ENCODE peak calls at places on chromosomes 3 and 15, in five cellular contexts. D is K562, Y is H1, V is HepG2, S is GM12878. K is an unnamed sample.

GRCh38 chr15:25790003-25790660 is 73.0 kb downstream of the ATP10A start:
- DNase-seq in V (no peak), Y (no peak), D (no peak), S (no peak), K (no peak)

GRCh38 chr3:157807286-157807685 is 298.9 kb downstream of the SHOX2 start:
- DNase-seq in Y (no peak), V (no peak), S (no peak), D (no peak), K (no peak)

GRCh38 chr3:64814360-64814759 is 126.6 kb upstream of the ADAMTS9 start:
- DNase-seq in Y (no peak), S (no peak), D (no peak), V (no peak), K (no peak)

GRCh38 chr15:40928351-40928974 is 677 bp upstream of the DLL4 start:
- DNase-seq in Y (no peak), D (peak), V (no peak), S (no peak), K (no peak)

GRCh38 chr15:52288051-52288942 is 7.3 kb downstream of the MYO5C start:
- DNase-seq in Y (no peak), V (peak), D (no peak), S (no peak), K (no peak)

GRCh38 chr3:156509209-156510174 is 45.4 kb downstream of the SSR3 start:
- DNase-seq in V (peak), D (peak), S (no peak), Y (no peak), K (peak)

GRCh38 chr3:33438871-33439270 is 1.3 kb downstream of the UBP1 start:
- DNase-seq in Y (no peak), S (no peak), V (no peak), D (peak), K (no peak)

GRCh38 chr3:99909714-99910508 is 92.2 kb downstream of the CMSS1 start:
- DNase-seq in V (peak), Y (no peak), S (no peak), D (no peak), K (no peak)

GRCh38 chr3:183536238-183536880 is 19.1 kb downstream of the KLHL6 start:
- DNase-seq in Y (no peak), V (no peak), D (peak), S (peak), K (no peak)

GRCh38 chr3:29430558-29430971 is 149.7 kb downstream of the RBMS3 start:
- DNase-seq in S (no peak), V (no peak), Y (no peak), D (no peak), K (peak)

GRCh38 chr3:45906681-45907220 is 20.4 kb downstream of the CCR9 start:
- DNase-seq in Y (no peak), D (peak), V (peak), S (no peak), K (peak)

GRCh38 chr3:24137958-24138875 is 193.1 kb downstream of the NR1D2 start:
- DNase-seq in Y (no peak), D (peak), S (no peak), V (no peak), K (no peak)

GRCh38 chr15:32898991-32899613 is 181.3 kb downstream of the GREM1 start:
- DNase-seq in S (no peak), Y (peak), V (no peak), D (no peak), K (peak)

GRCh38 chr15:100129677-100130076 is 212.1 kb downstream of the ADAMTS17 start:
- DNase-seq in D (no peak), S (no peak), V (peak), Y (no peak), K (no peak)

GRCh38 chr3:134197681-134198261 is 52.9 kb downstream of the RYK start:
- DNase-seq in V (peak), D (peak), S (peak), Y (no peak), K (peak)

GRCh38 chr3:35864871-35865270 is 225.5 kb downstream of the ARPP21 start:
- DNase-seq in D (no peak), Y (peak), V (no peak), S (no peak), K (no peak)

GRCh38 chr15:96331942-96332853 is 1.7 kb downstream of the NR2F2 start:
- DNase-seq in V (no peak), Y (no peak), S (no peak), D (peak), K (no peak)

GRCh38 chr3:49092948-49093852 is 671 bp downstream of the QRICH1 start:
- DNase-seq in D (peak), S (peak), Y (peak), V (peak), K (peak)

GRCh38 chr3:3801510-3801841 is 2.2 kb downstream of the LRRN1 start:
- DNase-seq in V (no peak), Y (peak), D (no peak), S (no peak), K (no peak)

GRCh38 chr3:163664466-163664865 is 1413.8 kb downstream of the SI start:
- DNase-seq in V (no peak), Y (no peak), S (no peak), D (no peak), K (no peak)

GRCh38 chr3:69357196-69357595 is 28.7 kb downstream of the FRMD4B start:
- DNase-seq in D (no peak), S (no peak), Y (no peak), V (no peak), K (no peak)

GRCh38 chr3:14156201-14156600 is 22.2 kb downstream of the XPC start:
- DNase-seq in Y (no peak), S (no peak), D (no peak), V (no peak), K (no peak)

GRCh38 chr15:67559158-67559557 is 16.7 kb downstream of the MAP2K5 start:
- DNase-seq in V (no peak), Y (no peak), D (no peak), S (no peak), K (no peak)

GRCh38 chr3:138062626-138063025 is 52.7 kb downstream of the CLDN18 start:
- DNase-seq in V (no peak), Y (no peak), S (no peak), D (no peak), K (no peak)

GRCh38 chr15:92494791-92495190 is 101.1 kb downstream of the ST8SIA2 start:
- DNase-seq in V (no peak), D (no peak), S (no peak), Y (no peak), K (no peak)
- TF ChIP-seq USF2 in V (no peak), D (no peak), S (no peak), Y (no peak), K (no peak)

DNA sequence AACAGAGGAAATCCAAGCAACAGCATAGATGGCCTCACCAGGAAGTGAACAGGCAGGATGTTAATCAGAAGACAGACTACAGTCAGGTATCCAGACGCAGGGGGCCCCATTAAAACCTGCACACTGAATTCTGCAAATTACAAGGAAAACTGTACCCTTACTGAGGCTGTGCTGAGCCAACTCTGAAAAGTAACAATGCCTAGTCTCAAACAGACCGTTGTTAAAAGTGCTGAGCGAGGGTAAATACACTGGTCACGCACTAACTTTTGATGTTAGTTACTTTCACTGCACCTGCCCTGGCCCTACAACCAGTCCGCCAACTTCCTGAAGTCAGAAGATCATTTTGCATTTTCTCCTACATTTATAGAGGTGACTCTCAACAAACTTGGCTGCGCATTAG is 1.0 kb downstream of the TAMM41 start:
- DNase-seq in Y (no peak), D (peak), V (no peak), S (no peak), K (no peak)
- TF ChIP-seq TAF1 in Y (no peak), D (peak), V (no peak), S (peak), K (no peak)

DNA sequence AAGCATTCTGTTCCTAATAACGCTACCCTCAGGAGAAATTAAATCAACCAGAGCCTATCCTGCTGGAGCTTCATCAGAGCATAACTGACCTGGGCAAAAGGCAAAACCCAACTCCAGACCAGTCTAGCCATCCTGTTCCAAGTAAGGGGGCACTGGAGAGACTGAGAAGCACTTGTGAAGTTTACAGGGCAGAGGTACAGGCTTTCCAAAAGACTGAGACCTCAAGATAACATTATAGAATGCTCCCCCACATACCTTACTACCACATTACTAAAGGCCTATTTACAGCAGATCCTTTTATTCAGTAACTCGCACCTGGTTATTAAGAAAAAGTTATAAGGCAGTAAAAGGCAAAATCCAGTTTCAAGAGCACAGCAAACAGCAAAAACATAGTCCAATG is 35.5 kb downstream of the RFX7 start:
- DNase-seq in S (no peak), V (no peak), D (peak), Y (no peak), K (no peak)
- TF ChIP-seq USF2 in S (no peak), V (no peak), D (no peak), Y (no peak), K (no peak)

GRCh38 chr15:23572844-23573243 is 7.4 kb downstream of the MKRN3 start:
- DNase-seq in S (no peak), V (no peak), Y (no peak), D (peak), K (no peak)

GRCh38 chr15:23570466-23570865 is 5.0 kb downstream of the MKRN3 start:
- DNase-seq in S (no peak), D (no peak), Y (no peak), V (peak), K (no peak)

GRCh38 chr15:23576034-23576433 is 10.6 kb downstream of the MKRN3 start:
- DNase-seq in Y (no peak), V (no peak), D (no peak), S (no peak), K (no peak)

GRCh38 chr15:23578521-23579150 is 13.2 kb downstream of the MKRN3 start:
- DNase-seq in S (no peak), V (no peak), D (no peak), Y (no peak), K (no peak)

DNA sequence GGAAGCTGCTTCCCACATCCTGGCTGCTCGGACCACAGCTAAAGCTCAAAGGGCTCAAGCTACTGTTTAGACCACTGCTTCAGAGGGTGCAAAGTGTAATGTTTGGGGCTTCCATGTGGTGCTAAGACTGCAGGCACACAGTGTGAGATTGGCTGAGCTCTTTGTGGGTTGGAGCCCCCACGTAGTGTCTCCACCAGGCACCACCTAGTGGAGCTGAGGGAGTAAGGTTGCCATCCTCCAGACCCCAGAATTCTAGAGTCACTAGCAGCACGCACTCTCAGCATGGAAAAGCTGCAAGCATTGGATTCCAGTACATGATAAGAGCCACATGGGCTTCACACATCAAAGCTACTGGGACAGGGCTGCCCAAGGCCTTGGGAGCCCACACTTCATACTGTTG is 9.3 kb downstream of the MKRN3 start:
- DNase-seq in D (peak), S (no peak), Y (no peak), V (no peak), K (no peak)
- TF ChIP-seq TAF1 in D (no peak), S (no peak), Y (no peak), V (no peak), K (no peak)